ENCODE peak calls at places on chromosomes 16 and 17, in eight cellular contexts. Y is activated gamma-delta T cell treated with anti-CD3 and anti-CD28 coated beads, Interleukin-2, amount 50 U/mL, for 16 hours; M is activated T-cell treated with anti-CD3 and anti-CD28 coated beads, Interleukin-2, amount 50 U/mL, for 48 hours; Z is natural killer cell; A is heart right ventricle; I is activated naive CD4-positive, alpha-beta T cell; K is left cardiac atrium; N is NCI-H2029. R is an unnamed sample.

GRCh38 chr16:27245276-27246231 is 23.0 kb downstream of the NSMCE1 start:
- DNase-seq in Y (no peak), M (peak; percentile 76), Z (no peak), A (no peak), I (no peak), K (no peak), N (no peak), R (no peak)

GRCh38 chr17:77098884-77099545 is 41.8 kb upstream of the SEC14L1 start:
- DNase-seq in Y (no peak), M (no peak), Z (no peak), A (no peak), I (no peak), K (no peak), N (no peak), R (no peak)

GRCh38 chr17:35238817-35239216 is 4.1 kb upstream of the SLFN5 start:
- DNase-seq in Y (no peak), M (no peak), Z (no peak), A (no peak), I (no peak), K (no peak), N (no peak), R (no peak)

GRCh38 chr16:89842471-89843408 is 14.5 kb downstream of the SPIRE2 start:
- DNase-seq in Y (no peak), M (no peak), Z (no peak), A (peak; percentile 51), I (no peak), K (no peak), N (no peak), R (no peak)

GRCh38 chr16:68704232-68704867 is 32.7 kb upstream of the CDH1 start:
- DNase-seq in Y (peak; percentile 21), M (peak; percentile 83), Z (peak; percentile 27), A (peak; percentile 44), I (peak; percentile 33), K (peak; percentile 48), N (peak; percentile 35), R (peak; percentile 9)

GRCh38 chr17:74780443-74781238 is 4.5 kb upstream of the NAT9 start:
- DNase-seq in Y (no peak), M (no peak), Z (peak; percentile 35), A (no peak), I (no peak), K (no peak), N (no peak), R (no peak)

GRCh38 chr17:1574697-1575471 is 12.3 kb upstream of the PITPNA start:
- DNase-seq in Y (no peak), M (no peak), Z (no peak), A (no peak), I (no peak), K (no peak), N (peak; percentile 30), R (no peak)

GRCh38 chr17:82250868-82251500 is 22.1 kb downstream of the SLC16A3 start:
- DNase-seq in Y (no peak), M (no peak), Z (no peak), A (no peak), I (no peak), K (no peak), N (no peak), R (no peak)

GRCh38 chr16:35195864-35196216 is 1736.4 kb downstream of the TP53TG3F start:
- DNase-seq in Y (no peak), M (no peak), Z (no peak), A (no peak), I (no peak), K (no peak), N (no peak), R (no peak)